ENCODE peak calls at places on chromosomes 13 and 19, in four cellular contexts. W is neural crest cell, J is PC-3, G is pancreas. E is an unnamed sample.

GRCh38 chr13:91498298-91498697 is 99.9 kb downstream of the GPC5 start:
- DNase-seq in J (no peak), G (no peak), W (no peak), E (no peak)

GRCh38 chr19:30064776-30065494 is 122.9 kb downstream of the URI1 start:
- DNase-seq in W (no peak), J (no peak), G (no peak), E (no peak)

GRCh38 chr13:106595623-106596022 is 27.7 kb upstream of the ARGLU1 start:
- DNase-seq in G (no peak), J (no peak), W (no peak), E (no peak)

GRCh38 chr19:6543866-6544347 is 13.1 kb downstream of the TNFSF9 start:
- DNase-seq in G (no peak), W (no peak), J (no peak), E (no peak)

GRCh38 chr13:46679369-46680180 is 117.4 kb downstream of the ESD start:
- DNase-seq in W (no peak), G (no peak), J (no peak), E (no peak)

GRCh38 chr19:44582581-44583265 is 30.6 kb upstream of the IGSF23 start:
- DNase-seq in J (peak), W (peak), G (peak), E (peak)

GRCh38 chr13:67084066-67084465 is 146.1 kb downstream of the PCDH9 start:
- DNase-seq in G (no peak), W (no peak), J (no peak), E (no peak)

GRCh38 chr19:54095136-54095858 is 5.3 kb downstream of the OSCAR start:
- DNase-seq in J (no peak), W (no peak), G (peak), E (peak)

E was measured in mucosa of descending colon.